ENCODE peak calls at places on chromosome 11, in ten cellular contexts. One of them, this sample, is unnamed. For H3K9me3, the result is how much of the 10 kb centered on the place peaks cover.

GRCh38 chr11:29173660-29174062 is 843.2 kb downstream of the KCNA4 start:
- DNase-seq in GM12878: no peak
- DNase-seq in tibial nerve: no peak
- DNase-seq in stomach: no peak
- DNase-seq in A549: peak
- DNase-seq in sigmoid colon: no peak
- DNase-seq in suprapubic skin: no peak
- DNase-seq in K562: no peak
- DNase-seq in SK-N-SH: no peak
- DNase-seq in ovary: no peak
- DNase-seq in this sample: no peak

GRCh38 chr11:83836883-83837654 is 550.9 kb upstream of the CCDC90B start:
- DNase-seq in SK-N-SH: peak
- DNase-seq in K562: peak
- DNase-seq in tibial nerve: peak
- DNase-seq in suprapubic skin: no peak
- DNase-seq in GM12878: peak
- DNase-seq in stomach: peak
- DNase-seq in ovary: peak
- DNase-seq in A549: peak
- DNase-seq in sigmoid colon: peak
- DNase-seq in this sample: peak

GRCh38 chr11:10438451-10438850 is 16.6 kb upstream of the AMPD3 start:
- DNase-seq in stomach: no peak
- DNase-seq in ovary: no peak
- DNase-seq in SK-N-SH: no peak
- DNase-seq in suprapubic skin: no peak
- DNase-seq in GM12878: no peak
- DNase-seq in K562: no peak
- DNase-seq in sigmoid colon: no peak
- DNase-seq in tibial nerve: no peak
- DNase-seq in A549: no peak
- DNase-seq in this sample: no peak

GRCh38 chr11:76282106-76282630 is 75.9 kb upstream of the WNT11 start:
- DNase-seq in tibial nerve: no peak
- DNase-seq in K562: no peak
- DNase-seq in GM12878: no peak
- DNase-seq in SK-N-SH: no peak
- DNase-seq in sigmoid colon: no peak
- DNase-seq in stomach: no peak
- DNase-seq in suprapubic skin: no peak
- DNase-seq in ovary: no peak
- DNase-seq in A549: no peak
- DNase-seq in this sample: no peak

GRCh38 chr11:39724404-39724803 is 1735.0 kb downstream of the LRRC4C start:
- DNase-seq in sigmoid colon: no peak
- DNase-seq in tibial nerve: no peak
- DNase-seq in A549: no peak
- DNase-seq in GM12878: no peak
- DNase-seq in stomach: no peak
- DNase-seq in suprapubic skin: no peak
- DNase-seq in K562: no peak
- DNase-seq in ovary: no peak
- DNase-seq in SK-N-SH: peak
- DNase-seq in this sample: no peak

GRCh38 chr11:104873252-104873651 is 25.0 kb downstream of the CASP12 start:
- DNase-seq in ovary: no peak
- DNase-seq in sigmoid colon: no peak
- DNase-seq in stomach: no peak
- DNase-seq in K562: peak
- DNase-seq in SK-N-SH: no peak
- DNase-seq in suprapubic skin: no peak
- DNase-seq in A549: no peak
- DNase-seq in GM12878: no peak
- DNase-seq in tibial nerve: no peak
- DNase-seq in this sample: no peak

GRCh38 chr11:133948711-133949110 is 8.1 kb downstream of the IGSF9B start:
- DNase-seq in sigmoid colon: no peak
- DNase-seq in GM12878: no peak
- DNase-seq in K562: no peak
- DNase-seq in ovary: no peak
- DNase-seq in stomach: no peak
- DNase-seq in tibial nerve: no peak
- DNase-seq in suprapubic skin: no peak
- DNase-seq in A549: no peak
- DNase-seq in SK-N-SH: no peak
- DNase-seq in this sample: no peak

GRCh38 chr11:47398011-47398410 is 10.4 kb upstream of the SLC39A13 start:
- DNase-seq in SK-N-SH: no peak
- DNase-seq in sigmoid colon: no peak
- DNase-seq in ovary: no peak
- DNase-seq in GM12878: no peak
- DNase-seq in K562: no peak
- DNase-seq in A549: no peak
- DNase-seq in tibial nerve: no peak
- DNase-seq in suprapubic skin: no peak
- DNase-seq in stomach: no peak
- DNase-seq in this sample: no peak

GRCh38 chr11:105244157-105244820 is 104.7 kb upstream of the CARD18 start:
- DNase-seq in GM12878: no peak
- DNase-seq in suprapubic skin: no peak
- DNase-seq in tibial nerve: no peak
- DNase-seq in stomach: no peak
- DNase-seq in K562: no peak
- DNase-seq in SK-N-SH: no peak
- DNase-seq in sigmoid colon: no peak
- DNase-seq in A549: peak
- DNase-seq in ovary: no peak
- DNase-seq in this sample: no peak

GRCh38 chr11:43770173-43770572 is 89.6 kb downstream of the HSD17B12 start:
- DNase-seq in SK-N-SH: no peak
- DNase-seq in suprapubic skin: no peak
- DNase-seq in K562: no peak
- DNase-seq in ovary: no peak
- DNase-seq in tibial nerve: no peak
- DNase-seq in A549: no peak
- DNase-seq in GM12878: no peak
- DNase-seq in sigmoid colon: no peak
- DNase-seq in stomach: no peak
- DNase-seq in this sample: no peak

GRCh38 chr11:8389034-8389996 is 125.6 kb upstream of the LMO1 start:
- DNase-seq in A549: no peak
- DNase-seq in SK-N-SH: no peak
- DNase-seq in K562: no peak
- DNase-seq in sigmoid colon: no peak
- DNase-seq in tibial nerve: no peak
- DNase-seq in GM12878: no peak
- DNase-seq in stomach: peak
- DNase-seq in suprapubic skin: no peak
- DNase-seq in ovary: peak
- DNase-seq in this sample: no peak

GRCh38 chr11:33598426-33599069 is 102.1 kb downstream of the C11orf91 start:
- DNase-seq in SK-N-SH: peak
- DNase-seq in ovary: no peak
- DNase-seq in sigmoid colon: no peak
- DNase-seq in K562: no peak
- DNase-seq in A549: no peak
- DNase-seq in suprapubic skin: no peak
- DNase-seq in GM12878: no peak
- DNase-seq in stomach: no peak
- DNase-seq in tibial nerve: no peak
- DNase-seq in this sample: no peak

GRCh38 chr11:61090982-61091372 is 11.3 kb upstream of the CD5 start:
- DNase-seq in K562: no peak
- DNase-seq in ovary: no peak
- DNase-seq in sigmoid colon: no peak
- DNase-seq in tibial nerve: no peak
- DNase-seq in SK-N-SH: no peak
- DNase-seq in GM12878: no peak
- DNase-seq in suprapubic skin: no peak
- DNase-seq in stomach: no peak
- DNase-seq in A549: no peak
- DNase-seq in this sample: no peak
- H3K27ac ChIP-seq in K562: no peak
- H3K27ac ChIP-seq in ovary: no peak
- H3K27ac ChIP-seq in sigmoid colon: no peak
- H3K27ac ChIP-seq in tibial nerve: no peak
- H3K27ac ChIP-seq in SK-N-SH: no peak
- H3K27ac ChIP-seq in GM12878: peak
- H3K27ac ChIP-seq in suprapubic skin: no peak
- H3K27ac ChIP-seq in stomach: no peak
- H3K27ac ChIP-seq in A549: no peak
- H3K27ac ChIP-seq in this sample: no peak

GRCh38 chr11:13045734-13046133 is 36.6 kb downstream of the RASSF10 start:
- DNase-seq in tibial nerve: no peak
- DNase-seq in stomach: no peak
- DNase-seq in A549: no peak
- DNase-seq in sigmoid colon: no peak
- DNase-seq in GM12878: no peak
- DNase-seq in ovary: no peak
- DNase-seq in K562: no peak
- DNase-seq in suprapubic skin: no peak
- DNase-seq in SK-N-SH: no peak
- DNase-seq in this sample: no peak

GRCh38 chr11:13046626-13047570 is 37.8 kb downstream of the RASSF10 start:
- DNase-seq in SK-N-SH: no peak
- DNase-seq in stomach: no peak
- DNase-seq in K562: no peak
- DNase-seq in A549: no peak
- DNase-seq in ovary: no peak
- DNase-seq in GM12878: no peak
- DNase-seq in suprapubic skin: no peak
- DNase-seq in tibial nerve: no peak
- DNase-seq in sigmoid colon: no peak
- DNase-seq in this sample: no peak

GRCh38 chr11:13040969-13041561 is 31.9 kb downstream of the RASSF10 start:
- DNase-seq in ovary: no peak
- DNase-seq in sigmoid colon: no peak
- DNase-seq in stomach: no peak
- DNase-seq in GM12878: no peak
- DNase-seq in SK-N-SH: no peak
- DNase-seq in A549: no peak
- DNase-seq in suprapubic skin: no peak
- DNase-seq in K562: peak
- DNase-seq in tibial nerve: no peak
- DNase-seq in this sample: no peak

GRCh38 chr11:13043912-13044628 is 35.0 kb downstream of the RASSF10 start:
- DNase-seq in A549: no peak
- DNase-seq in GM12878: no peak
- DNase-seq in stomach: no peak
- DNase-seq in tibial nerve: no peak
- DNase-seq in suprapubic skin: no peak
- DNase-seq in sigmoid colon: no peak
- DNase-seq in K562: no peak
- DNase-seq in SK-N-SH: no peak
- DNase-seq in ovary: no peak
- DNase-seq in this sample: no peak

DNA sequence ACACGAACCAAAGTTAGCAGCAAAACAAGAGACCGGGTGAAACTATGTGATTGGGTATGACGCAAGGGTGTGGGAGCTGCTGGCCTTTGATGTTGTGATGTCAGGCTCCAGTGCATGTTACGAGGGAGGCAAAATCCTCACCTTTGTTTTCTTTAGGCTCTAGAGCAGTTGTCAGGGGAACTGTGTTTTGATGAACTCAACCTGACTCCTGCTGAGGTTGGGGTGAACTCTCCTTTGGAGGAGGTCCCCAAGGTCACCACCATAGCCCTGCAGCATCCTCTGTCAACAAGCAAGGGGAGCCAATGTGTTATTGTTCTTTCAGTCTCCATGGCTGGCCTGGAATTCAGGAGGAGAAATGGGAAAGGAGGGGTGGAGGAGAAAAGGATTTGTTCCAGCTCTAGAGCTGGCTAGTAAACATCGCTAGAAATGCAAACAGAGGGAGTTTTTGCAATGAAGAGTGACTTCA is 33.8 kb downstream of the RASSF10 start:
- DNase-seq in GM12878: no peak
- DNase-seq in K562: no peak
- DNase-seq in tibial nerve: no peak
- DNase-seq in stomach: no peak
- DNase-seq in A549: peak
- DNase-seq in SK-N-SH: no peak
- DNase-seq in ovary: no peak
- DNase-seq in sigmoid colon: no peak
- DNase-seq in suprapubic skin: no peak
- DNase-seq in this sample: no peak
- H3K9me3 ChIP-seq in GM12878: under half
- H3K9me3 ChIP-seq in K562: under half
- H3K9me3 ChIP-seq in tibial nerve: under half
- H3K9me3 ChIP-seq in stomach: under half
- H3K9me3 ChIP-seq in A549: under half
- H3K9me3 ChIP-seq in SK-N-SH: under half
- H3K9me3 ChIP-seq in ovary: under half
- H3K9me3 ChIP-seq in sigmoid colon: under half
- H3K9me3 ChIP-seq in suprapubic skin: under half
- H3K9me3 ChIP-seq in this sample: under half

DNA sequence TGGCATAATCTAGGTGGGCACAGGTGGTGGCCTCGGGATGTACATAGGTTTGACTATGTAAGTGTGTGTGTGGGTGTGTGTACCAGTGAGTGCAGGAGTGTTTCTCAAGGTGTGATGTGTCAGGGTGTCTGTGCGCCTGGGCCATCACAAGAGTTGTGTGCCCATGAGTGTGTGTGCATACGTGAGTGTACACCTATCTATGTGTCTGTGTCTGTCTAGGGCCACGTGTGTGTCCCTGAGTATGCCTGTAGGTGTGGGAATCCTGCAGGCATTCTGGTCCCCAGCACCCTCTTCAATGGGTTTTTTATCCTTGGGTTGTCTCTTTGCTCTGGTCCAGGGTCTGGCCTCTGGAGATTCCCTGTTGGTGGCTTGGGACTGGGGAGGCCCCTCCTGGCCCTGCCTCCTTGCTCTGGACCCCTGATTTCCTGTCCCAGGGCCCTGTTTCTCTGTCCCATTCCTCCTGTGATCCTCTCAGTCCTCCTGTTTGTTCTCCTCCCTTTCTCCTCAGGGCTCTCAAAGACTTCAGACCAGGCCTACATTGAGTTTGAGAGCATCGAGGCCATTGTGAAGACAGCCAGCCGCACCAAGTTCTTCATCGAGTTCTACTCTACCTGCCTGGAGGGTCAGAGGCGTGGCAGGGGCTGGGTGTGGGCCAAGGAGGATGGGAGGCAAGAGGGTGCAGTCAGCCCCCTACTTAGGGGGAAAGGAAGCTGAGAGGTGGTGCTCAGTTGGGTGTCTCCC is 9.4 kb downstream of the INPPL1 start:
- DNase-seq in GM12878: no peak
- DNase-seq in A549: no peak
- DNase-seq in stomach: no peak
- DNase-seq in suprapubic skin: peak
- DNase-seq in sigmoid colon: peak
- DNase-seq in SK-N-SH: no peak
- DNase-seq in tibial nerve: no peak
- DNase-seq in K562: no peak
- DNase-seq in ovary: no peak
- DNase-seq in this sample: no peak
- TF ChIP-seq EP300 in GM12878: no peak
- TF ChIP-seq EP300 in A549: no peak
- TF ChIP-seq EP300 in stomach: no peak
- TF ChIP-seq EP300 in suprapubic skin: no peak
- TF ChIP-seq EP300 in sigmoid colon: no peak
- TF ChIP-seq EP300 in SK-N-SH: no peak
- TF ChIP-seq EP300 in tibial nerve: no peak
- TF ChIP-seq EP300 in K562: no peak
- TF ChIP-seq EP300 in ovary: no peak
- TF ChIP-seq EP300 in this sample: no peak

GRCh38 chr11:117328414-117329010 is 858 bp downstream of the CEP164 start:
- DNase-seq in suprapubic skin: peak
- DNase-seq in A549: no peak
- DNase-seq in sigmoid colon: peak
- DNase-seq in ovary: no peak
- DNase-seq in K562: peak
- DNase-seq in GM12878: no peak
- DNase-seq in SK-N-SH: peak
- DNase-seq in tibial nerve: no peak
- DNase-seq in stomach: peak
- DNase-seq in this sample: peak
- H3K27ac ChIP-seq in suprapubic skin: peak
- H3K27ac ChIP-seq in A549: peak
- H3K27ac ChIP-seq in sigmoid colon: peak
- H3K27ac ChIP-seq in ovary: peak
- H3K27ac ChIP-seq in K562: peak
- H3K27ac ChIP-seq in GM12878: peak
- H3K27ac ChIP-seq in SK-N-SH: peak
- H3K27ac ChIP-seq in tibial nerve: peak
- H3K27ac ChIP-seq in stomach: peak
- H3K27ac ChIP-seq in this sample: peak